ENCODE peak calls at places on chromosome 10, in four cellular contexts. S is mucosa of descending colon, Y is IMR-90, M is stomach. O is an unnamed sample.
A peak's percentile ranks its signal among the peaks of the same experiment; 100 is the strongest.

GRCh38 chr10:130790339-130790738 is 521.2 kb downstream of the TCERG1L start:
- DNase-seq in S (no peak), Y (no peak), M (no peak), O (no peak)

GRCh38 chr10:132313865-132314264 is 6.1 kb upstream of the STK32C start:
- DNase-seq in S (no peak), Y (no peak), M (no peak), O (no peak)

GRCh38 chr10:4315529-4315928 is 510.5 kb upstream of the AKR1E2 start:
- DNase-seq in S (no peak), Y (peak; percentile 65), M (no peak), O (peak; percentile 68)

GRCh38 chr10:90779573-90779972 is 78.3 kb downstream of the HTR7 start:
- DNase-seq in S (no peak), Y (peak; percentile 6), M (no peak), O (no peak)

GRCh38 chr10:2196272-2196671 is 458.9 kb upstream of the ADARB2 start:
- DNase-seq in S (no peak), Y (no peak), M (no peak), O (no peak)

GRCh38 chr10:29957887-29958330 is 101.5 kb downstream of the JCAD start:
- DNase-seq in S (no peak), Y (no peak), M (no peak), O (no peak)

GRCh38 chr10:55668326-55668922 is 692.6 kb downstream of the ZWINT start:
- DNase-seq in S (no peak), Y (no peak), M (no peak), O (no peak)

GRCh38 chr10:126569513-126570447 is 100.7 kb downstream of the C10orf90 start:
- DNase-seq in S (no peak), Y (peak; percentile 85), M (no peak), O (no peak)

GRCh38 chr10:128013626-128014025 is 106.7 kb downstream of the PTPRE start:
- DNase-seq in S (no peak), Y (no peak), M (no peak), O (no peak)

GRCh38 chr10:132575320-132576201 is 38.0 kb downstream of the INPP5A start:
- DNase-seq in S (peak; percentile 64), Y (peak; percentile 91), M (peak; percentile 63), O (peak; percentile 86)

GRCh38 chr10:75049316-75050285 is 61.9 kb upstream of the SAMD8 start:
- DNase-seq in S (no peak), Y (no peak), M (no peak), O (no peak)

GRCh38 chr10:5297466-5297865 is 67.3 kb upstream of the UCN3 start:
- DNase-seq in S (no peak), Y (no peak), M (no peak), O (peak; percentile 30)

GRCh38 chr10:18000601-18001000 is 48.9 kb downstream of the SLC39A12 start:
- DNase-seq in S (no peak), Y (peak; percentile 63), M (no peak), O (no peak)

GRCh38 chr10:35739998-35740397 is 97.9 kb upstream of the FZD8 start:
- DNase-seq in S (no peak), Y (peak; percentile 68), M (no peak), O (no peak)

GRCh38 chr10:72171175-72171630 is 44.6 kb upstream of the ANAPC16 start:
- DNase-seq in S (no peak), Y (peak; percentile 68), M (peak; percentile 70), O (peak; percentile 40)

GRCh38 chr10:15879058-15879457 is 18.8 kb upstream of the MINDY3 start:
- DNase-seq in S (no peak), Y (peak; percentile 40), M (no peak), O (no peak)

GRCh38 chr10:127600479-127600878 is 51.4 kb downstream of the NPS start:
- DNase-seq in S (no peak), Y (no peak), M (no peak), O (peak; percentile 6)

GRCh38 chr10:95789928-95790327 is 34.0 kb downstream of the ENTPD1 start:
- DNase-seq in S (no peak), Y (no peak), M (no peak), O (no peak)

GRCh38 chr10:74852406-74852805 is 26.0 kb downstream of the KAT6B start:
- DNase-seq in S (no peak), Y (no peak), M (no peak), O (no peak)

GRCh38 chr10:4195214-4195613 is 410.2 kb upstream of the KLF6 start:
- DNase-seq in S (no peak), Y (peak; percentile 77), M (no peak), O (peak; percentile 74)

GRCh38 chr10:98919899-98920298 is 315.8 kb downstream of the HPSE2 start:
- DNase-seq in S (no peak), Y (peak; percentile 68), M (no peak), O (peak; percentile 58)

GRCh38 chr10:130425881-130426435 is 289.8 kb downstream of the GLRX3 start:
- DNase-seq in S (no peak), Y (no peak), M (no peak), O (no peak)

GRCh38 chr10:132479024-132479602 is 58.5 kb upstream of the INPP5A start:
- DNase-seq in S (no peak), Y (no peak), M (no peak), O (no peak)

GRCh38 chr10:66784796-66785195 is 141.0 kb upstream of the LRRTM3 start:
- DNase-seq in S (no peak), Y (peak; percentile 13), M (no peak), O (no peak)

GRCh38 chr10:4733150-4733842 is 92.7 kb upstream of the AKR1E2 start:
- DNase-seq in S (no peak), Y (no peak), M (no peak), O (no peak)

GRCh38 chr10:97069576-97070362 is 116.0 kb downstream of the SLIT1 start:
- DNase-seq in S (no peak), Y (no peak), M (no peak), O (peak; percentile 28)

GRCh38 chr10:133015321-133015720 is 72.4 kb upstream of the ADGRA1 start:
- DNase-seq in S (peak; percentile 22), Y (no peak), M (no peak), O (no peak)

GRCh38 chr10:3080608-3081007 is 13.3 kb downstream of the PFKP start:
- DNase-seq in S (no peak), Y (no peak), M (no peak), O (no peak)

GRCh38 chr10:24292304-24293291 is 83.7 kb downstream of the KIAA1217 start:
- DNase-seq in S (no peak), Y (no peak), M (no peak), O (no peak)

GRCh38 chr10:47381427-47382379 is 2.4 kb downstream of the ZNF488 start:
- DNase-seq in S (no peak), Y (no peak), M (peak; percentile 9), O (peak; percentile 46)

GRCh38 chr10:43255644-43256431 is 11.0 kb downstream of the RASGEF1A start:
- DNase-seq in S (no peak), Y (no peak), M (peak; percentile 27), O (no peak)

GRCh38 chr10:61975107-61975932 is 73.8 kb downstream of the ARID5B start:
- DNase-seq in S (no peak), Y (peak; percentile 88), M (no peak), O (peak; percentile 6)

GRCh38 chr10:26025500-26025899 is 91.5 kb downstream of the MYO3A start:
- DNase-seq in S (no peak), Y (no peak), M (no peak), O (no peak)

GRCh38 chr10:85864173-85864549 is 502.4 kb downstream of the GRID1 start:
- DNase-seq in S (no peak), Y (no peak), M (no peak), O (no peak)

GRCh38 chr10:132283604-132284382 is 24.0 kb downstream of the STK32C start:
- DNase-seq in S (peak; percentile 44), Y (no peak), M (no peak), O (no peak)

GRCh38 chr10:29773675-29774091 is 138.9 kb upstream of the SVIL start:
- DNase-seq in S (no peak), Y (no peak), M (no peak), O (no peak)

GRCh38 chr10:51657481-51657880 is 41.9 kb downstream of the CSTF2T start:
- DNase-seq in S (no peak), Y (no peak), M (no peak), O (no peak)

GRCh38 chr10:79427965-79428364 is 17.5 kb downstream of the ZCCHC24 start:
- DNase-seq in S (no peak), Y (no peak), M (no peak), O (no peak)
- H3K36me3 ChIP-seq in S (no peaks in the 10 kb centered on the region), Y (peaks cover 51% of the 10 kb centered on the region), M (peaks cover 55% of the 10 kb centered on the region), O (peaks cover 28% of the 10 kb centered on the region)

GRCh38 chr10:81218307-81218706 is 656.7 kb upstream of the NRG3 start:
- DNase-seq in S (no peak), Y (no peak), M (no peak), O (no peak)

GRCh38 chr10:81213360-81213759 is 661.6 kb upstream of the NRG3 start:
- DNase-seq in S (no peak), Y (no peak), M (no peak), O (no peak)

GRCh38 chr10:81219758-81220157 is 655.2 kb upstream of the NRG3 start:
- DNase-seq in S (no peak), Y (no peak), M (no peak), O (no peak)

GRCh38 chr10:81215498-81215897 is 659.5 kb upstream of the NRG3 start:
- DNase-seq in S (no peak), Y (no peak), M (no peak), O (no peak)

DNA sequence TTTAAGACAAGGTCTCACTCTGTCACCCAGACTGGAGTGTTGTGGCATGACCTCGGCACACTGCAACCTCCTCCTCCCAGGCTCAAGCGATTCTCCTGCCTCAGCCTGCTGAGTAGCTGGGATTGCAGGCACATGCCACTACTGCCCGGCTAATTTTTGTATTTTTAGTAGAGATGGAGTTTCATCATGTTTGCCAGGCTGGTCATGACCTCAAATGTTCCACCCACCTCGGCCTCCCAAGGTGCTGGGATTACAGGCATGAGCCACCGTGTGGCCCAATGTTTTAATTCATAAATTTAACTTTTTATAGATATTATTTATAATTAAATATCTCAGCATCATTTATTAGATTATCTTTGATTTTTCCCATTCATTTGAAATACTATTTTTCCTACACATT is 658.0 kb upstream of the NRG3 start:
- DNase-seq in S (no peak), Y (no peak), M (no peak), O (no peak)
- H3K9me3 ChIP-seq in S (no peaks in the 10 kb centered on the region), Y (peaks cover 5% of the 10 kb centered on the region), M (no peaks in the 10 kb centered on the region), O (no peaks in the 10 kb centered on the region)

DNA sequence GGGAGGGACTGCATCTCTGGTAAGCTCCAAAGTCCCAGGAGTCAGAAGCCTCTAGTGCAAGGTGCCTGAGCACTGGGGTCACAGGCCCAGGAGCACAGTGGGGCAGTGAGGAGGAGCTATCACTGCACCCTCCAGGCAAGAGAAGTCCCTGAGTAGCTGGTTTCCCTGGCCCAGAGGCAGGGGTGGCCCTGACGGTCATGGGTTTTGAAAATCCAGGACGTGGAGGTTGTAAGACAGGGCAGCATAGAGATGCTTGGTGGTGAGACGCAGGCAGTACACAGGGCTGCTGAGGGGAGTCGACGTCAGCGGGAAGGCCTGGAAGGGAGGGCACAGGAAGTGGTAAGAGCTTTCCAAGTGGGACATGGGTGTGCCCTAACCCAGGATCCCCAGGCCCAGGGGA is 23.0 kb downstream of the DPCD start:
- DNase-seq in S (no peak), Y (no peak), M (no peak), O (no peak)
- H3K36me3 ChIP-seq in S (no peaks in the 10 kb centered on the region), Y (peaks cover 27% of the 10 kb centered on the region), M (peaks cover 84% of the 10 kb centered on the region), O (peaks cover 17% of the 10 kb centered on the region)

DNA sequence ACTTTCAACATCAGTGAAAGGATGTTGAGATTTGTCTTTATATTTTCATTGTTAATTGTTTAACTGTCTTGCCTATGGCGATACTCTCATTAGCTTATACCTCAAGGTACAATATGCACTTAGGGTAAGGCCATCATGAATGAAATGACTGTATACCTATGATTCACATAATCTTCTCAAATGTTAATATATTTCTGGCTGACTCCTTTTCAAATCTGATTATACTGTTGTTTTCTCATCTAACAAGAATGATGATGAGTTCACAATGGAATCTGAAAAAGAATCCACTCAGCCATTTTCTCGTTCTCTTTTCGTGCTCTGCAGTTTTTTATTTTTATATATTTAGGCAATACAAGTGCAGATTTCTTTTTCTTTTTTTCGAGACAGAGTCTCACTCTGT is 159.1 kb downstream of the ARHGAP12 start:
- DNase-seq in S (no peak), Y (peak; percentile 87), M (no peak), O (no peak)
- H3K9me3 ChIP-seq in S (no peaks in the 10 kb centered on the region), Y (no peaks in the 10 kb centered on the region), M (no peaks in the 10 kb centered on the region), O (peaks cover 2% of the 10 kb centered on the region)

O was measured in MG63.